ENCODE peak calls at places on chromosomes 1 and 21, in six cellular contexts. C is NAMALWA; J is GM12891; T is GM20000; O is activated CD4-positive, alpha-beta T cell treated with anti-CD3 and anti-CD28 coated beads for 24 hours; K is neural progenitor cell. W is an unnamed sample.

GRCh38 chr1:76035053-76035452 is 39.5 kb upstream of the ST6GALNAC3 start:
- DNase-seq in C (peak; percentile 7), J (no peak), T (no peak), O (no peak), K (no peak), W (no peak)

GRCh38 chr1:218585565-218586184 is 240.5 kb downstream of the TGFB2 start:
- DNase-seq in C (no peak), J (no peak), T (no peak), O (no peak), K (peak; percentile 88), W (no peak)

GRCh38 chr1:201357636-201358348 is 19.7 kb downstream of the TNNT2 start:
- DNase-seq in C (no peak), J (no peak), T (no peak), O (no peak), K (no peak), W (no peak)

GRCh38 chr1:117632269-117633067 is 26.6 kb downstream of the TENT5C start:
- DNase-seq in C (no peak), J (no peak), T (no peak), O (no peak), K (no peak), W (no peak)

GRCh38 chr21:35223480-35224156 is 174.5 kb upstream of the RUNX1 start:
- DNase-seq in C (no peak), J (no peak), T (no peak), O (no peak), K (no peak), W (no peak)

GRCh38 chr1:121586369-121587229 is 401.8 kb downstream of the SRGAP2C start:
- DNase-seq in C (no peak), J (no peak), T (no peak), O (no peak), K (peak; percentile 27), W (no peak)

GRCh38 chr21:44771896-44772525 is 29.6 kb downstream of the UBE2G2 start:
- DNase-seq in C (no peak), J (no peak), T (no peak), O (no peak), K (no peak), W (no peak)

GRCh38 chr1:5744911-5745431 is 247.3 kb downstream of the NPHP4 start:
- DNase-seq in C (no peak), J (no peak), T (no peak), O (no peak), K (peak; percentile 72), W (no peak)

GRCh38 chr1:84298688-84299535 is 2.6 kb upstream of the SAMD13 start:
- DNase-seq in C (peak; percentile 66), J (peak; percentile 45), T (peak; percentile 69), O (peak; percentile 8), K (peak; percentile 57), W (peak; percentile 49)

GRCh38 chr1:60972841-60973364 is 109.5 kb upstream of the NFIA start:
- DNase-seq in C (no peak), J (no peak), T (no peak), O (no peak), K (no peak), W (no peak)

GRCh38 chr1:41221995-41222991 is 19.8 kb downstream of the SCMH1 start:
- DNase-seq in C (peak; percentile 31), J (no peak), T (peak; percentile 25), O (no peak), K (no peak), W (no peak)

GRCh38 chr1:6261615-6261995 is 707 bp upstream of the GPR153 start:
- DNase-seq in C (peak; percentile 48), J (no peak), T (no peak), O (no peak), K (peak; percentile 74), W (no peak)

GRCh38 chr1:24299901-24300300 is 19.3 kb upstream of the GRHL3 start:
- DNase-seq in C (no peak), J (no peak), T (no peak), O (no peak), K (no peak), W (no peak)

GRCh38 chr1:81878538-81878937 is 77.8 kb downstream of the ADGRL2 start:
- DNase-seq in C (no peak), J (no peak), T (no peak), O (no peak), K (no peak), W (no peak)

GRCh38 chr1:19814244-19814661 is 830 bp downstream of the RNF186 start:
- DNase-seq in C (no peak), J (no peak), T (no peak), O (no peak), K (no peak), W (no peak)

GRCh38 chr1:93804412-93804811 is 74.6 kb downstream of the DNTTIP2 start:
- DNase-seq in C (no peak), J (no peak), T (no peak), O (no peak), K (no peak), W (no peak)

GRCh38 chr1:5620418-5620817 is 371.8 kb downstream of the NPHP4 start:
- DNase-seq in C (no peak), J (no peak), T (no peak), O (no peak), K (no peak), W (no peak)

GRCh38 chr1:229003233-229004031 is 267.5 kb upstream of the RAB4A start:
- DNase-seq in C (no peak), J (no peak), T (no peak), O (no peak), K (peak; percentile 65), W (no peak)

W was measured in germinal center.